ENCODE peak calls at places on chromosomes 2 and 18, in ten cellular contexts. T is H54; O is neural crest cell; G is NCI-H1092; F is A549; I is left lobe of liver; S is occipital lobe; E is vagina; U is GM10248; C is stimulated activated CD4-positive, alpha-beta T cell treated with anti-CD3 and anti-CD28 coated beads, Interleukin-4, amount 100 ng/mL, for 1 hour. A is an unnamed sample.

GRCh38 chr18:79791141-79791972 is 6.4 kb upstream of the KCNG2 start:
- DNase-seq in E (no peak), C (no peak), S (no peak), T (peak; percentile 48), G (no peak), O (no peak), F (peak; percentile 40), I (no peak), U (no peak), A (no peak)

GRCh38 chr18:2964349-2965010 is 48.5 kb downstream of the LPIN2 start:
- DNase-seq in E (no peak), S (no peak), F (no peak), O (no peak), I (no peak), T (no peak), G (no peak), U (no peak), C (no peak), A (no peak)

GRCh38 chr2:218607436-218608115 is at the start of gene PLCD4:
- DNase-seq in F (peak; percentile 52), O (peak; percentile 6), I (peak; percentile 34), E (no peak), T (peak; percentile 43), U (no peak), G (peak; percentile 14), C (no peak), S (no peak), A (no peak)

GRCh38 chr2:48755473-48755872 is at the start of gene LHCGR:
- DNase-seq in E (no peak), T (no peak), I (no peak), S (no peak), G (no peak), C (no peak), O (peak; percentile 14), U (no peak), F (no peak), A (no peak)

GRCh38 chr18:69261436-69261835 is 139.3 kb upstream of the DOK6 start:
- DNase-seq in G (no peak), F (no peak), O (no peak), S (no peak), T (no peak), U (no peak), C (no peak), I (no peak), E (no peak), A (no peak)

GRCh38 chr2:111213877-111214276 is 93.2 kb downstream of the BCL2L11 start:
- DNase-seq in E (no peak), C (no peak), U (no peak), F (no peak), G (no peak), S (no peak), I (no peak), O (no peak), T (no peak), A (no peak)

GRCh38 chr2:24929230-24929629 is 9.2 kb upstream of the ADCY3 start:
- DNase-seq in I (peak; percentile 18), G (no peak), E (no peak), S (no peak), O (no peak), F (no peak), T (no peak), C (no peak), U (no peak), A (no peak)

GRCh38 chr2:39119732-39120520 is 925 bp downstream of the SOS1 start:
- DNase-seq in I (peak; percentile 69), U (peak; percentile 79), C (peak; percentile 63), E (no peak), T (no peak), F (peak; percentile 58), S (peak; percentile 23), G (peak; percentile 9), O (peak; percentile 48), A (peak; percentile 77)

GRCh38 chr2:223585691-223586090 is 16.5 kb downstream of the SCG2 start:
- DNase-seq in S (no peak), C (no peak), T (no peak), F (peak; percentile 61), E (no peak), O (no peak), U (no peak), I (no peak), G (peak; percentile 73), A (no peak)

GRCh38 chr2:172921538-172922236 is 154.0 kb upstream of the MAP3K20 start:
- DNase-seq in T (no peak), I (no peak), S (no peak), G (no peak), U (no peak), E (no peak), O (no peak), F (peak; percentile 12), C (no peak), A (no peak)

GRCh38 chr2:32947076-32947483 is 327 bp downstream of the LTBP1 start:
- DNase-seq in O (peak; percentile 33), U (no peak), I (no peak), F (peak; percentile 16), T (peak; percentile 25), S (no peak), C (peak; percentile 8), E (no peak), G (no peak), A (peak; percentile 73)

GRCh38 chr18:76256897-76257500 is 238.0 kb downstream of the ZNF516 start:
- DNase-seq in U (no peak), F (peak; percentile 44), S (no peak), O (no peak), G (peak; percentile 62), E (no peak), I (no peak), T (no peak), C (no peak), A (no peak)

GRCh38 chr2:6290626-6291025 is 575.1 kb downstream of the CMPK2 start:
- DNase-seq in C (no peak), F (no peak), S (no peak), O (no peak), I (no peak), T (no peak), G (no peak), U (no peak), E (no peak), A (no peak)

GRCh38 chr2:234254783-234255521 is 204.4 kb downstream of the SPP2 start:
- DNase-seq in O (no peak), U (no peak), S (no peak), I (no peak), E (no peak), C (no peak), T (no peak), F (peak; percentile 49), G (no peak), A (no peak)

GRCh38 chr2:84924173-84925106 is 19.0 kb downstream of the TMSB10 start:
- DNase-seq in G (no peak), T (no peak), I (no peak), E (no peak), C (no peak), S (no peak), F (peak; percentile 97), O (no peak), U (no peak), A (no peak)

GRCh38 chr18:74040459-74041332 is 106.9 kb downstream of the FBXO15 start:
- DNase-seq in I (peak; percentile 67), F (peak; percentile 22), C (peak; percentile 79), S (no peak), E (no peak), T (peak; percentile 3), G (no peak), U (peak; percentile 70), O (peak; percentile 36), A (no peak)

GRCh38 chr18:79241755-79242154 is 154.0 kb upstream of the NFATC1 start:
- DNase-seq in E (no peak), U (no peak), T (no peak), G (peak; percentile 37), O (no peak), C (no peak), S (no peak), F (no peak), I (no peak), A (no peak)

GRCh38 chr2:119929537-119929936 is 83.3 kb upstream of the EPB41L5 start:
- DNase-seq in C (no peak), E (no peak), O (no peak), G (no peak), S (no peak), U (no peak), T (no peak), I (no peak), F (no peak), A (no peak)

GRCh38 chr2:20421988-20422678 is 24.7 kb upstream of the RHOB start:
- DNase-seq in I (peak; percentile 97), F (no peak), G (no peak), O (no peak), E (no peak), T (peak; percentile 52), C (no peak), S (no peak), U (no peak), A (no peak)